ENCODE peak calls at places on chromosomes 6 and 20, in eight cellular contexts. O is stromal cell of bone marrow, L is right atrium auricular region, J is EL, P is cardiac fibroblast, X is COR-L47, V is Calu3, A is GM13976. T is an unnamed sample.

GRCh38 chr6:131262060-131262459 is 126.8 kb downstream of the AKAP7 start:
- DNase-seq in O (no peak), A (no peak), X (no peak), V (no peak), L (no peak), P (no peak), J (no peak), T (no peak)

GRCh38 chr6:157050537-157051280 is 272.6 kb downstream of the TMEM242 start:
- DNase-seq in P (no peak), J (no peak), X (peak; percentile 54), L (no peak), A (no peak), O (no peak), V (no peak), T (no peak)

GRCh38 chr20:39829255-39829654 is 859.8 kb downstream of the MAFB start:
- DNase-seq in J (peak; percentile 36), O (no peak), L (no peak), P (peak; percentile 27), V (no peak), X (no peak), A (no peak), T (no peak)

GRCh38 chr20:58855506-58856314 is 3.2 kb downstream of the GNAS start:
- DNase-seq in V (peak; percentile 81), J (no peak), O (no peak), A (no peak), X (no peak), L (no peak), P (no peak), T (no peak)

GRCh38 chr6:98590957-98591356 is 243.4 kb upstream of the POU3F2 start:
- DNase-seq in A (no peak), O (no peak), P (no peak), L (no peak), V (no peak), X (no peak), J (no peak), T (no peak)

GRCh38 chr20:8756410-8756809 is 312.5 kb upstream of the PLCB4 start:
- DNase-seq in O (peak; percentile 80), V (no peak), X (no peak), P (peak; percentile 92), J (peak; percentile 93), L (no peak), A (no peak), T (no peak)

GRCh38 chr20:35307666-35308653 is 15.7 kb upstream of the FAM83C start:
- DNase-seq in L (no peak), A (no peak), P (peak; percentile 72), J (peak; percentile 96), O (peak; percentile 86), X (no peak), V (peak; percentile 50), T (no peak)

GRCh38 chr6:17945111-17945510 is 42.3 kb downstream of the KIF13A start:
- DNase-seq in A (no peak), L (no peak), V (no peak), X (no peak), P (peak; percentile 79), J (peak; percentile 33), O (peak; percentile 66), T (no peak)

GRCh38 chr6:96522469-96523009 is 933 bp downstream of the UFL1 start:
- DNase-seq in A (no peak), X (no peak), P (peak; percentile 29), L (no peak), J (peak; percentile 19), V (no peak), O (peak; percentile 3), T (no peak)

GRCh38 chr6:89357390-89357789 is 4.9 kb upstream of the UBE2J1 start:
- DNase-seq in V (no peak), L (no peak), P (no peak), A (no peak), X (no peak), J (no peak), O (no peak), T (peak; percentile 87)

GRCh38 chr6:73451166-73452106 is 661 bp downstream of the CGAS start:
- DNase-seq in O (no peak), L (no peak), A (peak; percentile 66), V (peak; percentile 56), J (peak; percentile 54), X (no peak), P (peak; percentile 67), T (no peak)

GRCh38 chr6:132687306-132687705 is 26.5 kb downstream of the VNN1 start:
- DNase-seq in J (peak; percentile 50), L (no peak), X (no peak), P (peak; percentile 84), A (no peak), V (peak; percentile 28), O (no peak), T (no peak)